ENCODE peak calls at places on chromosomes 6 and 20, in five cellular contexts. W is body of pancreas, N is cardiac muscle cell, R is left lung, Q is pancreas. X is an unnamed sample.

GRCh38 chr20:43749734-43750294 is 23.0 kb upstream of the GTSF1L start:
- DNase-seq in N (peak; percentile 62), Q (peak; percentile 41), R (peak; percentile 99), W (peak; percentile 82), X (peak; percentile 98)

GRCh38 chr6:157952751-157953479 is 28.7 kb upstream of the SYNJ2 start:
- DNase-seq in N (no peak), Q (no peak), R (no peak), W (no peak), X (no peak)

GRCh38 chr20:3209023-3209945 is at the start of gene ITPA:
- DNase-seq in W (peak; percentile 40), N (peak; percentile 52), R (no peak), Q (peak; percentile 31), X (no peak)

GRCh38 chr6:90135672-90136071 is 161.0 kb downstream of the BACH2 start:
- DNase-seq in N (peak; percentile 62), R (no peak), W (no peak), Q (no peak), X (no peak)

GRCh38 chr6:134437376-134437775 is 119.5 kb upstream of the SGK1 start:
- DNase-seq in N (peak; percentile 20), W (no peak), Q (no peak), R (no peak), X (no peak)

GRCh38 chr6:151975795-151976194 is 168.3 kb downstream of the ESR1 start:
- DNase-seq in N (no peak), W (no peak), Q (no peak), R (no peak), X (no peak)

GRCh38 chr20:46226602-46227001 is 81.7 kb downstream of the CDH22 start:
- DNase-seq in N (no peak), R (no peak), Q (no peak), W (no peak), X (no peak)

GRCh38 chr6:129709909-129710721 is at the start of gene ARHGAP18:
- DNase-seq in R (peak; percentile 97), W (peak; percentile 92), N (peak; percentile 96), Q (peak; percentile 93), X (peak; percentile 94)

GRCh38 chr6:170111816-170112582 is 178.9 kb downstream of the DLL1 start:
- DNase-seq in R (no peak), Q (no peak), W (peak; percentile 4), N (no peak), X (peak; percentile 19)

GRCh38 chr20:62143976-62144825 is 632 bp downstream of the SS18L1 start:
- DNase-seq in Q (peak; percentile 48), W (peak; percentile 59), N (peak; percentile 74), R (peak; percentile 91), X (peak; percentile 80)

GRCh38 chr20:63551068-63551467 is 2.9 kb upstream of the FNDC11 start:
- DNase-seq in N (peak; percentile 29), Q (no peak), W (no peak), R (no peak), X (no peak)

GRCh38 chr6:170147832-170148708 is 142.8 kb downstream of the DLL1 start:
- DNase-seq in N (no peak), W (no peak), R (peak; percentile 76), Q (no peak), X (no peak)

GRCh38 chr6:87333591-87334181 is 4.6 kb upstream of the GJB7 start:
- DNase-seq in Q (no peak), N (peak; percentile 60), W (no peak), R (no peak), X (no peak)

DNA sequence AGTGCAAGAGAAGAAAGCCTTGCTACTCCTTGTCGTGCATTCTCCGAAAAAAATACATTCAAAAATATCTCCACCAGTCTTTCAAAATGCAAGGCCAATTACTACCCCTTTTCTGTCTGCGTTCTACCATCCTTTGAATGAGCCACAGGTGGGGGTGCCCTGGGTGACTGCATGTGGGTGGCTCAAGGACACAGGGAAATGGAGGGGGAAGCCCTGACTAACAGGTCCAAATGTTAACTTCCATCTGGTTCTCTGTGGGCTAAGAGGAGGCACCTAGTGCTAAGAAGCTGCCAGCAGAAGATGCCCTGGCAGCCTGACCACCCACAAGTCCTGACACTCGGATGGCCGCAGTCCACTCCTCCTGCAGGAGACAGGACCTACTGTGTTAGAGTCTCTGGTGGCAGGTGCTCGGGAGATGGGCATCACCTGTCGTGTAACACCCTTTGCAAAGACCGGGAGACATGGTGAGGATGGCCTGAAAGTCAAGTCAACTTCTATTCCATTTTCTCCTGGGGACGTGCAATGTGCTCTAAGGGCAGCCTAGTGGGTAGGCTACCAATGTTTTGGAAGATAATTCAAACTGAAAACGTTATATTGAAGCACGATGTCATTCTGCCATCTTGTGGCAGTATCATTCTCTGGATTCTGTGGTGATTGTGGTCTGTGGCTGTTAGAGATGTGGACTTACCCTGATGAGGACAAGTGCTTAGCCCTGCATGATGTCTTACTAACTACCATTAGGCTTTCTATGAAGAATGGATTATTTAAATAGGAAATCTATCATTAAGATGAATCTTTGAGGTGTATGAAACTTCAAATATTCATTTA is 27.4 kb upstream of the IGF2R start:
- DNase-seq in W (no peak), R (no peak), N (peak; percentile 71), Q (no peak), X (no peak)
- TF ChIP-seq CTCF in W (no peak), R (peak; percentile 39), N (peak; percentile 45), Q (no peak), X (peak; percentile 35)

DNA sequence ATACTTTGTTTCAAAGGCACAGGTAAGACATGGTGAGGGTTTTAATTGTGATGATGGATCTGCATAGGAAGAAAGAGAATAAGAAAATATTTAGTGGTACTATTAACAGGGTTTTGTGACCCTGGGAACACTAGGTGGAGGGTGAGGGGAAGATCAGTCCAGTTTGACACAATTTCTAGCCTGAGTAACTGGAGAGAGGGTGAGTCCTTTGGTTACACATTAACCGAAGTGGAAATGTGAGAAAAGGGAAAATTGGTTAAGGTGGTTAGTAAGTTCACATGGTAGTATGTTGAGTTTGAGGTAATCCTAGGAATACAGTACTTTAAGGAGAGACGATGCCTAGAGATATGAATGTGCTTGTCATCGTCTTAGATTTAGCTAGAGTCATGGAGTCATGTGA is 54.8 kb upstream of the POU3F2 start:
- DNase-seq in W (no peak), Q (no peak), R (no peak), N (no peak), X (no peak)
- H3K27me3 ChIP-seq in W (no peaks in the 10 kb centered on the region), Q (no peaks in the 10 kb centered on the region), R (no peaks in the 10 kb centered on the region), N (peaks cover 3% of the 10 kb centered on the region), X (no peaks in the 10 kb centered on the region)

GRCh38 chr6:13359287-13359686 is 30.9 kb upstream of the TBC1D7 start:
- DNase-seq in W (no peak), N (no peak), Q (no peak), R (no peak), X (no peak)

GRCh38 chr6:13355969-13356368 is 27.6 kb upstream of the TBC1D7 start:
- DNase-seq in N (no peak), R (no peak), Q (no peak), W (no peak), X (no peak)

GRCh38 chr6:13358486-13358885 is 30.1 kb upstream of the TBC1D7 start:
- DNase-seq in W (no peak), R (no peak), N (no peak), Q (no peak), X (no peak)

GRCh38 chr6:13355043-13355945 is 27.0 kb upstream of the TBC1D7 start:
- DNase-seq in Q (no peak), W (no peak), N (peak; percentile 97), R (no peak), X (no peak)

GRCh38 chr6:13357551-13358075 is 29.3 kb upstream of the TBC1D7 start:
- DNase-seq in N (peak; percentile 82), Q (no peak), W (no peak), R (no peak), X (no peak)
- TF ChIP-seq CTCF in N (peak; percentile 29), Q (no peak), W (no peak), R (no peak), X (no peak)

GRCh38 chr6:5851261-5851757 is 155.4 kb downstream of the NRN1 start:
- DNase-seq in R (peak; percentile 85), Q (peak; percentile 36), N (peak; percentile 40), W (peak; percentile 57), X (no peak)
- H3K27me3 ChIP-seq in R (no peaks in the 10 kb centered on the region), Q (peaks cover 6% of the 10 kb centered on the region), N (peaks cover 100% of the 10 kb centered on the region), W (peaks cover 3% of the 10 kb centered on the region), X (peaks cover 4% of the 10 kb centered on the region)

DNA sequence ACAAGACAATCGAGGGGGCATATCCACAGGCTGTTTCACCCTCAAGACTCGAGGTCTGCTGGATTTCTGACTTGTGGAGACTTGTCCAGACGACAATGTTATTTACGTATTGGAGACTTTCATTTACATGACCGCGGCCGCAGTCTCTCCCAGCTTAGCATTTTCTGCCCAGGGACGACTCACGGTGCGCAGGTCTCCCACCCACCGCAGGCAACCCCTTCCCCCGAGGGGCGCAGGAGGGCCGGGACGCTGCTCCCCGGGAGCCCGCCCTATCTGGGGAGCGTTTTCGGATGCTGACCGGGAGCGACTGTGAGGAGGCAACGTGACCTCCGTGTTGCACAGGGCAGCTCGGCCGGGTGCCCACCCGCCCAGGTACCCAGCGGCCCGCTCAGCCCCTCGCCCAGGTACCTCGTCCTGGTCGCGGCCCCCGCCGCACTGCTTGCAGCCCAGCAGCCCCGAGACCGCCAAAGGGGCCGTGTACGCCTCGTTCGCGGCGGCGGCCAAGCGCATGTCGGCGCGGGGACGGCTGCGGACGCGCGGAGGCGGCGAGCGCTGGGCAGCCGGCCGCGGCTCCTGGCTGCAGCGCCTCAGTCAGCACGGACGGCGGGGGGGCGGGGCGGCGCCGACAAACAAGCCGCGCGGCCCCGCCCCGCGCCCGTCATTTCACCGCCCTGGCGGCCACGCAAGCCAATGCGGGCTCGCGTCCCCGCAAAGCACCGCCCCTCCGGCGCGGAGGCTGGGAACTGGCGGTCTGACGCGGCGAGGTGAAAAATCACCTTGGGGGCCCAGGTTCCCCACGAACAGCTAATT is 85.5 kb downstream of the SESN1 start:
- DNase-seq in W (peak; percentile 96), N (peak; percentile 95), Q (peak; percentile 93), R (peak; percentile 99), X (peak; percentile 88)
- TF ChIP-seq CTCF in W (peak; percentile 13), N (no peak), Q (no peak), R (no peak), X (no peak)

DNA sequence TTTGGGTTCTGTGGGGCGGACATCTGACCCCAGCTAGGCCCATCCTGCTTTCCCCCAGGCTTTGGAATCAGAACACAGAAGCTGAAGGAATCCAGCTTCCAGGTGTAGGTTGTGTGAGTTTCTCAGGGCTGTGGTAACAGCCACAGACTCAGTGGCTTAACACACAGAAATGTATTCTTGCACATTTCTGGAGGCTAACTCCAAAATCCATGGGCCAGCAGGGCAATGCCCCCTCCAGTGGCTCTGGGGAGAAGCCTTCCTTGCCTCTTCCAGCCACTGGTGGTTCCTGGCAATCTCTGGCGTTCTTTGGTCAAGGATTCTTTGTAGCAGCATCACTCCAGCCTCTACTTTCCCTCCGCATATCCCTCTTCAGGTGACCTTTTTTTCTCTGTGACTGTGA is 1.3 kb upstream of the EMILIN3 start:
- DNase-seq in N (no peak), W (no peak), Q (no peak), R (no peak), X (no peak)
- H3K27me3 ChIP-seq in N (peaks cover 39% of the 10 kb centered on the region), W (peaks cover 20% of the 10 kb centered on the region), Q (no peaks in the 10 kb centered on the region), R (peaks cover 36% of the 10 kb centered on the region), X (peaks cover 8% of the 10 kb centered on the region)

GRCh38 chr6:30556006-30556713 is at the start of gene GNL1:
- DNase-seq in W (peak; percentile 98), Q (peak; percentile 97), R (peak; percentile 96), N (peak; percentile 94), X (peak; percentile 98)
- TF ChIP-seq CTCF in W (no peak), Q (no peak), R (no peak), N (no peak), X (no peak)

X was measured in Caco-2.